ENCODE peak calls at places on chromosome 17, in four cellular contexts. Q is adrenal gland, M is fibroblast of villous mesenchyme, R is testis. N is an unnamed sample.
A peak's percentile ranks its signal among the peaks of the same experiment; 100 is the strongest.

GRCh38 chr17:8994319-8994718 is 27.0 kb upstream of the NTN1 start:
- DNase-seq in R (peak; percentile 65), M (peak; percentile 39), Q (peak; percentile 52), N (peak; percentile 53)

GRCh38 chr17:13437966-13438779 is 163.6 kb downstream of the HS3ST3A1 start:
- DNase-seq in R (no peak), Q (no peak), M (peak; percentile 20), N (no peak)

GRCh38 chr17:67241719-67242341 is 3.2 kb downstream of the HELZ start:
- DNase-seq in Q (no peak), R (no peak), M (no peak), N (no peak)

GRCh38 chr17:8268550-8269298 is 19.6 kb downstream of the PFAS start:
- DNase-seq in R (no peak), Q (no peak), M (no peak), N (no peak)

GRCh38 chr17:43169561-43170139 is 1.4 kb upstream of the NBR1 start:
- DNase-seq in R (peak; percentile 46), M (peak; percentile 62), Q (no peak), N (peak; percentile 37)

GRCh38 chr17:8052256-8053252 is 13.7 kb downstream of the ALOX15B start:
- DNase-seq in M (no peak), Q (no peak), R (no peak), N (no peak)

GRCh38 chr17:62704381-62704971 is 77.0 kb downstream of the MRC2 start:
- DNase-seq in R (peak; percentile 62), M (no peak), Q (no peak), N (peak; percentile 67)

GRCh38 chr17:67283727-67284516 is 38.9 kb upstream of the HELZ start:
- DNase-seq in Q (no peak), R (no peak), M (no peak), N (no peak)

GRCh38 chr17:34299017-34299416 is 13.5 kb downstream of the CCL11 start:
- DNase-seq in Q (no peak), M (no peak), R (no peak), N (no peak)

DNA sequence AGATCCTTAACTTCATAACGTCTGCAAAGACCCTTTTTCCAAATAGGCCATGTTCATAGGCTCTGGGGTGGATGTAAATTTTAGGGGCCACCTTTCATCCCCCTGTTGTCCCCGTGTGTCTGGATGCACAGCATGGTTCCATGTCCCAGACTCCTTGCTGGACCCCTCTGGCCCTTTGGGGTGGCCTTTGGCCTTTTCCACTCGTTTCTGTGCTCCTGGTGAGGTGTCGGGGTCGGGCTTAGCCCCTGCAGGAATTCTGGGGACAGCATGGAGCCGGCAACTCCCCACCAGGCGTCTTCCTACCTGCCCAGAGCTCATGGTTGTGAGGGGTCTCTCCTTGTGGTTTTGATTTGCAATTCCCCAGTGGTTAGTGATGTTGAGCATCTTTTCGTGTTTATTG is 183.5 kb downstream of the SEC14L1 start:
- DNase-seq in Q (no peak), R (no peak), M (no peak), N (no peak)
- H3K4me3 ChIP-seq in Q (no peak overlapping the region), R (no peak overlapping the region), M (peak overlapping the region; percentile 84), N (peak overlapping the region; percentile 63)

GRCh38 chr17:61635913-61636432 is 45.0 kb upstream of the NACA2 start:
- DNase-seq in M (peak; percentile 72), R (peak; percentile 60), Q (peak; percentile 65), N (peak; percentile 74)
- TF ChIP-seq CTCF in M (peak; percentile 82), R (peak; percentile 34), Q (peak; percentile 67), N (peak; percentile 79)

GRCh38 chr17:18319604-18320256 is 4.6 kb downstream of the SMCR8 start:
- DNase-seq in M (peak; percentile 79), R (peak; percentile 76), Q (peak; percentile 69), N (peak; percentile 72)
- H3K4me3 ChIP-seq in M (peak overlapping the region; percentile 34), R (no peak overlapping the region), Q (no peak overlapping the region), N (no peak overlapping the region)

DNA sequence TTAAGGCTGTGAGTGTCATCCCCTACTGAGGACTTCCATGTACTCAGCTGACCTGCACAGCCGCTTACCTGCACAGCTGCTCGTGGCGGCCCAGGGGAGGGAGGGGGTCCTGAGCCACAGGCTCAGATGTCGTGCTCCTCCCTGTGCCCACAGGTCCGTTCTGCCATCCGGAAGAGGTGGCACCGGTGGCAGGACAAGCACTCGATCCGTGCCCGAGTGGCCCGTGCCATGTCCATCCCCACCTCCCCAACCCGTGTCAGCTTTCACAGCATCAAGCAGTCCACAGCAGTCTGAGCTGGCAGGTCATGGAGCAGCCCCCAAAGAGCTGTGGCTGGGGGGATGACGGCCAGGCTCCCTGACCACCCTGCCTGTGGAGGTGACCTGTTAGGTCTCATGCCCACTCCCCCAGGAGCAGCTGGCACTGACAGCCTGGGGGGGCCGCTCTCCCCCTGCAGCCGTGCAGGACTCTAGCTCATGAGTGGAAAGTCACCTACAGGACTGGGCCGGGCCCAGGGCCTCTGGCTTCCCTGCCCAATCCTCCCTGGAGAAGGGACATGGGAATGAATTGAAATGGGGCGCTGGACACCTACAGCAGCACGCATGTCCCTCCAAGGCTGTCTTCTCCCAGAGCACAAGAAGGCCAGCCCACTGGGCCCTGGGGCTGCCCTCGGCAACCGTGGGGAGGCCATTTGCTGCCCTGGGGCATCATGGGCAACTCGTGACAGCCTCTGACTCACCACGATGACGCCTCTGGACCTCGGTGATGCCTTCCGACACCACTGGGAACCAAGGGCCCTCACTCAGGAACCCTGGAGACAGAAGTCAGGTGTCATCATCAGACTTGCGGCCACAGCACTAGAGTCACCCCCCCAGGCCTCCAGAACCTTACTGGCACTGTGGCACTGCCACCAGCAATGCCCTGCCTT is 9.9 kb upstream of the SPPL2C start:
- DNase-seq in R (no peak), M (no peak), Q (no peak), N (no peak)
- TF ChIP-seq CTCF in R (no peak), M (no peak), Q (no peak), N (no peak)

GRCh38 chr17:64497565-64498035 is 746 bp upstream of the POLG2 start:
- DNase-seq in Q (no peak), M (no peak), R (no peak), N (no peak)
- H3K4me3 ChIP-seq in Q (no peak overlapping the region), M (peak overlapping the region; percentile 76), R (peak overlapping the region; percentile 64), N (peak overlapping the region; percentile 74)

GRCh38 chr17:35745749-35746320 is 7.2 kb downstream of the GAS2L2 start:
- DNase-seq in Q (no peak), R (no peak), M (no peak), N (no peak)
- TF ChIP-seq CTCF in Q (no peak), R (no peak), M (no peak), N (no peak)

GRCh38 chr17:35713069-35713728 is 18.2 kb upstream of the RASL10B start:
- DNase-seq in R (no peak), M (peak; percentile 97), Q (peak; percentile 81), N (peak; percentile 94)

GRCh38 chr17:35714988-35715387 is 16.5 kb upstream of the RASL10B start:
- DNase-seq in M (no peak), Q (no peak), R (no peak), N (no peak)

GRCh38 chr17:35715416-35715815 is 16.0 kb upstream of the RASL10B start:
- DNase-seq in M (no peak), R (no peak), Q (no peak), N (no peak)

GRCh38 chr17:35716897-35717839 is 14.3 kb upstream of the RASL10B start:
- DNase-seq in R (peak; percentile 40), Q (no peak), M (peak; percentile 86), N (peak; percentile 45)

GRCh38 chr17:35716173-35716572 is 15.3 kb upstream of the RASL10B start:
- DNase-seq in Q (no peak), M (no peak), R (no peak), N (no peak)
- H3K4me3 ChIP-seq in Q (no peak overlapping the region), M (no peak overlapping the region), R (no peak overlapping the region), N (no peak overlapping the region)

GRCh38 chr17:69057280-69057679 is 3.4 kb downstream of the ABCA9 start:
- DNase-seq in Q (no peak), M (no peak), R (no peak), N (no peak)

GRCh38 chr17:69060835-69061234 is at the start of gene ABCA9:
- DNase-seq in R (peak; percentile 36), M (peak; percentile 79), Q (peak; percentile 4), N (peak; percentile 97)

GRCh38 chr17:69056179-69056823 is 4.4 kb downstream of the ABCA9 start:
- DNase-seq in M (no peak), R (no peak), Q (no peak), N (no peak)

GRCh38 chr17:69059458-69060205 is 1.1 kb downstream of the ABCA9 start:
- DNase-seq in Q (no peak), M (peak; percentile 42), R (no peak), N (peak; percentile 73)

GRCh38 chr17:69058165-69058564 is 2.6 kb downstream of the ABCA9 start:
- DNase-seq in Q (no peak), M (no peak), R (no peak), N (no peak)
- TF ChIP-seq CTCF in Q (no peak), M (peak; percentile 15), R (no peak), N (peak; percentile 8)

GRCh38 chr17:48440660-48441059 is 10.6 kb upstream of the SKAP1 start:
- DNase-seq in M (no peak), Q (no peak), R (no peak), N (no peak)
- H3K4me3 ChIP-seq in M (no peak overlapping the region), Q (no peak overlapping the region), R (no peak overlapping the region), N (no peak overlapping the region)

GRCh38 chr17:74778960-74779359 is 2.8 kb upstream of the NAT9 start:
- DNase-seq in M (peak; percentile 91), Q (no peak), R (no peak), N (peak; percentile 66)

GRCh38 chr17:74782571-74782970 is 6.4 kb upstream of the NAT9 start:
- DNase-seq in M (no peak), R (no peak), Q (no peak), N (no peak)

GRCh38 chr17:74779948-74780400 is 3.8 kb upstream of the NAT9 start:
- DNase-seq in Q (peak; percentile 53), M (no peak), R (no peak), N (no peak)

GRCh38 chr17:74777884-74778490 is 1.8 kb upstream of the NAT9 start:
- DNase-seq in R (no peak), Q (no peak), M (no peak), N (no peak)

DNA sequence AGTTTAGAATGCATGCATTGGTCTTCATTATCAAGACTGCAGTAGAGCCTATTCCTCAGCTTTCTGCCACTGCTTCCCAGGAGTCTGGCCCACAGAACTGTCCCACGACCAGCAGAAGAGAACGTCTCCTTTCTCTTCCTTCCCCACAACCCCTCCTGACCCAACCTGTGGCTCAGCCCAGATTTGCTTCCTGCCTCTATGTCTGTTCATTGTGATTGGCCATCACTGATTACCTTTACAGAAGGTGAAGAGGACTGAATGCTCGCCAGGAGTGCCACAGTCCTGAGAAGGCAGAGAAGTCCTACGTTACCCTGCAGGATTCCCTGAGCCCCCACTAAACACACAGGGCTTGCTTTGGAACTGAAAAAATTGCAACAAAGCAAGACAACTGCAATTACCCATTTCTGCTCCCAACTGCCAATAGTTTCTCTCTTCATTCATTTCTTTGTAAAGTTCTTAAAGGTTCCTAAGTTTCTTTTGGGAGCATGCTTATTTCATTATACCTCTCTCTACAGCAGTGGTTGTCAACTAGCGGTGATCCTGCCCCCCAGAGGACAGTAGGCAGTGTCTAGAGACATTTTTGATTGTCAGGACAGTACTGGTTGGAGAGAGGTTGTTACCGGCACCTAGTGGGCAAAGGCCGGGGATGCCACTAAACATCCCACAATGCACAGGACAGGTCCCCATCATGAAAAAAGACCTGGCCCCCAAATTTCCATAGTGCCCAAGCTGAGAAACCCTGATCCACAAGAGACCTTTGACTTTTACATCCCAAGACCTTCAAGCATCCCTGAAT is 4.5 kb upstream of the NAT9 start:
- DNase-seq in M (no peak), Q (no peak), R (no peak), N (no peak)
- TF ChIP-seq CTCF in M (peak; percentile 40), Q (no peak), R (no peak), N (no peak)

N was measured in cardiac fibroblast.